ENCODE peak calls at places on chromosomes 1 and 21, in six cellular contexts. Z, I, N, W, L and V are unnamed samples.

GRCh38 chr21:42310411-42311001 is 4.7 kb downstream of the TFF3 start:
- DNase-seq in I (no peak), W (no peak), N (no peak), Z (no peak), L (no peak), V (no peak)

GRCh38 chr1:184684285-184685077 is 70.2 kb downstream of the EDEM3 start:
- DNase-seq in I (no peak), Z (peak), N (peak), W (no peak), L (no peak), V (no peak)

GRCh38 chr1:205950826-205951549 is 7.7 kb upstream of the SLC26A9 start:
- DNase-seq in N (peak), W (no peak), Z (no peak), I (no peak), L (no peak), V (no peak)

GRCh38 chr1:96641292-96641691 is 80.3 kb upstream of the PTBP2 start:
- DNase-seq in I (no peak), W (no peak), Z (no peak), L (no peak), N (peak), V (no peak)

GRCh38 chr1:8395433-8395866 is 77.5 kb downstream of the SLC45A1 start:
- DNase-seq in L (no peak), N (no peak), Z (no peak), I (no peak), W (no peak), V (no peak)

GRCh38 chr1:68128157-68128556 is 77.7 kb upstream of the DIRAS3 start:
- DNase-seq in N (peak), I (peak), W (peak), L (no peak), Z (no peak), V (no peak)

GRCh38 chr1:203769505-203770343 is 4.7 kb downstream of the LAX1 start:
- DNase-seq in I (peak), N (peak), L (no peak), Z (peak), W (peak), V (peak)

GRCh38 chr1:20086800-20087199 is 16.8 kb downstream of the PLA2G5 start:
- DNase-seq in W (no peak), N (no peak), Z (no peak), I (no peak), L (no peak), V (no peak)

GRCh38 chr1:12188115-12188514 is 21.3 kb downstream of the TNFRSF1B start:
- DNase-seq in I (no peak), L (no peak), W (no peak), Z (no peak), N (no peak), V (no peak)

GRCh38 chr1:26351591-26352337 is 2.2 kb downstream of the CRYBG2 start:
- DNase-seq in Z (no peak), I (no peak), L (no peak), N (peak), W (no peak), V (no peak)

GRCh38 chr1:147515046-147515869 is 26.0 kb upstream of the BCL9 start:
- DNase-seq in L (no peak), N (peak), Z (no peak), I (peak), W (peak), V (peak)

GRCh38 chr1:39688706-39689105 is 2.5 kb downstream of the HPCAL4 start:
- DNase-seq in Z (no peak), N (no peak), I (no peak), L (no peak), W (no peak), V (no peak)

GRCh38 chr1:65764052-65764451 is 28.6 kb upstream of the PDE4B start:
- DNase-seq in I (no peak), W (no peak), Z (no peak), N (no peak), L (no peak), V (no peak)

GRCh38 chr1:64055310-64055709 is 148.1 kb upstream of the UBE2U start:
- DNase-seq in I (no peak), W (no peak), L (no peak), Z (no peak), N (no peak), V (no peak)

GRCh38 chr1:7650801-7651200 is 120.3 kb upstream of the VAMP3 start:
- DNase-seq in N (no peak), L (no peak), I (no peak), Z (no peak), W (no peak), V (no peak)

GRCh38 chr1:931380-932177 is 7.9 kb downstream of the SAMD11 start:
- DNase-seq in N (no peak), L (no peak), I (no peak), Z (no peak), W (no peak), V (no peak)

GRCh38 chr1:225896937-225897549 is 8.1 kb upstream of the LEFTY1 start:
- DNase-seq in L (no peak), W (no peak), N (no peak), I (peak), Z (peak), V (no peak)

GRCh38 chr1:113917400-113918082 is 11.6 kb upstream of the HIPK1 start:
- DNase-seq in N (peak), I (no peak), L (no peak), Z (no peak), W (no peak), V (no peak)

GRCh38 chr1:66140072-66140471 is 347.4 kb downstream of the PDE4B start:
- DNase-seq in W (peak), Z (no peak), I (no peak), L (no peak), N (no peak), V (no peak)

GRCh38 chr1:81851217-81851616 is 50.5 kb downstream of the ADGRL2 start:
- DNase-seq in Z (no peak), N (no peak), L (no peak), I (no peak), W (no peak), V (no peak)

GRCh38 chr1:165383067-165383466 is 26.6 kb upstream of the LMX1A start:
- DNase-seq in Z (peak), I (no peak), W (no peak), N (peak), L (no peak), V (no peak)

GRCh38 chr1:165637427-165637826 is 6.4 kb downstream of the MGST3 start:
- DNase-seq in L (no peak), I (no peak), Z (no peak), W (peak), N (peak), V (no peak)

GRCh38 chr1:63732666-63733065 is 41.2 kb upstream of the ROR1 start:
- DNase-seq in W (no peak), Z (no peak), I (peak), L (no peak), N (peak), V (no peak)

GRCh38 chr1:20248954-20249612 is 41.6 kb upstream of the VWA5B1 start:
- DNase-seq in W (no peak), I (no peak), Z (no peak), N (no peak), L (no peak), V (no peak)

GRCh38 chr1:50841791-50842387 is 118.2 kb downstream of the FAF1 start:
- DNase-seq in Z (no peak), W (no peak), I (no peak), N (peak), L (no peak), V (no peak)

GRCh38 chr1:197776348-197777082 is 1.2 kb upstream of the DENND1B start:
- DNase-seq in L (no peak), I (no peak), N (peak), W (no peak), Z (no peak), V (no peak)

DNA sequence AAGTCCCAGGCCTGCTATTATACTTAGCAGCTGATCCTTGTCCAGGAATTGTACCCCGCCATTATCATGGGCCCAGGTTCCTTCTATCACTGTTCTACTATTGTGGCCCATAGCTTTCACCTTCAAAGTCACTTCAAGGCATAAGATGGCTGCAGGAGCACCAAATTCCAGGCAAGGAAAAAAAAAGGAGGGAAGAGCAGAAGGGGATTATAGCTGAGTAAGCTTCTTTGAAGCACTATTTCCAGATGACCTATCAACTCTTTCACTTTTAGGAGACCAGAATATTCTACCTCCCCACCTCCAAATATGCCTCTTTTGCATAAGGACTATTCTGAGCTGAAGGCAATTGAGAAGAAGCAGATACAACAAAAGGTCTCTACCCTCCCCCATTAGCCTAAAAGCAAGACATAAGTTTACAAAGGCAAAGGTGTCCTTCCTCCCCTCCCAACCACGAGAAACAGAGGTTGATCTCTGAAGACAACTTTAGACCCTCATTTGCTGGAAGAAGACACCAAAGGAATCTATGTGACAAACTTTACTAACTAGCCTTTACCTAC is 41.8 kb downstream of the PTAFR start:
- DNase-seq in L (no peak), Z (no peak), I (no peak), N (no peak), W (no peak), V (no peak)
- H3K4me3 ChIP-seq in L (no peak), Z (no peak), I (no peak), N (no peak), W (no peak), V (no peak)

GRCh38 chr1:159911668-159912067 is 11.7 kb upstream of the CFAP45 start:
- DNase-seq in L (no peak), W (no peak), Z (no peak), I (no peak), N (no peak), V (no peak)
- H3K4me3 ChIP-seq in L (no peak), W (no peak), Z (no peak), I (no peak), N (no peak), V (no peak)

GRCh38 chr1:223714849-223715709 is 2.7 kb downstream of the CAPN2 start:
- DNase-seq in W (peak), I (no peak), Z (no peak), N (peak), L (no peak), V (peak)
- H3K4me3 ChIP-seq in W (peak), I (peak), Z (peak), N (peak), L (peak), V (peak)

GRCh38 chr1:30718636-30719405 is 4.6 kb downstream of the MATN1 start:
- DNase-seq in N (peak), Z (peak), W (peak), I (peak), L (peak), V (peak)

GRCh38 chr1:30718091-30718635 is 5.2 kb downstream of the MATN1 start:
- DNase-seq in L (peak), I (peak), Z (peak), W (peak), N (peak), V (peak)

GRCh38 chr1:30720271-30721223 is 2.8 kb downstream of the MATN1 start:
- DNase-seq in L (no peak), Z (no peak), N (no peak), W (no peak), I (no peak), V (no peak)

GRCh38 chr1:30721311-30722174 is 1.8 kb downstream of the MATN1 start:
- DNase-seq in Z (no peak), W (no peak), I (no peak), L (no peak), N (no peak), V (no peak)

DNA sequence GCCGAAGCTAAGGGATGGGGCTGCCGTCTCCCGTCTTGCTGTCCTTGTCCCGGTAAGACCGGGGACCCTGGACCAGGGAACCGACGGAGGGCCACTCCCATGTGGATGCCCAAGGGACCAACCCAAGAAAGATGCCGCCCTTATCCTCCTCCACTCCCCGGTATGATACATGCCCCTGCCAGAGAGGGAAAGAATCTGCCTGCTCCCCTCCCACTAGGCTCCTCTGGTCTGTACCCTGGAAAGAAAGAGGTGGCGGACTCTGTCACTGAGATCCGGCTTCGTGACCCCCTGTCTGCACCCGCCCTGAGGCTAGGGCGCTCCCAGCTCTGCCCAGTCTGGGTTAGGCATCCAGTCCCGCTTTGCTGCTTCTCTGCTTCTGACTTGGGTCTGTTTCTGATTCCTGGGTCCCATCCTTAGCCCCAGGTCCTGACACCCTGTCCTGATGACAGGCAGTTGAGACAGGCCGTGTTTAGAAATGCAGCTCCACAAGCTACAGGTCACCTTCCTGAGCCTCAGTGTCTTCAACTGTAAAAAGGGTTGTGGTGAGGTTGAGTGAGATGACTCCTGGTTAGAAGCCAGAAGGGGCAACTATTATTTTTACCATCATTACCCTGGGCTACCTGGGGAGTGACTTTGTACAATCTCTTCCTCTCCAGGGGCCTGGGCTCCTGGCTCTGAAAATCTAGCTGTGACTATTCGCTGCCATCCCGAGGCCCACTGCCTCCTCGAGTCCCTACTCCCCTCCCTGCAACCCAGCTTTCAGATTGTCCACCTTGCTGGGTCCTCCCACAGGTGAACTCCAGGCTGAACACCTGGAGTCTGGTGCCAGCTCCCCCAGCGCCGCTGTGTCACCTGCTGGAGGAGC is 3.7 kb downstream of the MATN1 start:
- DNase-seq in Z (no peak), N (peak), I (no peak), W (no peak), L (no peak), V (no peak)
- H3K4me3 ChIP-seq in Z (peak), N (peak), I (no peak), W (peak), L (peak), V (peak)